ENCODE peak calls at places on chromosomes 6 and 20, in six cellular contexts. C, E, H, I, R and B are unnamed samples.

GRCh38 chr20:58523072-58523681 is 8.0 kb upstream of the APCDD1L start:
- DNase-seq in C (peak; percentile 25), R (no peak), E (peak; percentile 66), H (peak; percentile 56), I (no peak), B (no peak)

GRCh38 chr6:6591778-6592388 is 3.4 kb downstream of the LY86 start:
- DNase-seq in H (no peak), I (no peak), E (no peak), C (no peak), R (no peak), B (peak; percentile 41)

GRCh38 chr6:17714879-17715860 is 8.4 kb upstream of the NUP153 start:
- DNase-seq in C (peak; percentile 95), I (peak; percentile 89), R (no peak), E (no peak), H (no peak), B (peak; percentile 77)

GRCh38 chr6:626236-626635 is 30.7 kb downstream of the HUS1B start:
- DNase-seq in I (peak; percentile 12), H (no peak), E (no peak), R (no peak), C (peak; percentile 49), B (no peak)

GRCh38 chr20:43904778-43905177 is 9.9 kb upstream of the TOX2 start:
- DNase-seq in H (no peak), R (no peak), I (peak; percentile 38), C (no peak), E (no peak), B (no peak)

GRCh38 chr6:145801021-145801420 is 13.6 kb downstream of the FBXO30 start:
- DNase-seq in E (no peak), R (no peak), I (no peak), C (no peak), H (no peak), B (no peak)

GRCh38 chr6:41442800-41443501 is 103.2 kb upstream of the FOXP4 start:
- DNase-seq in R (peak; percentile 95), E (peak; percentile 69), C (peak; percentile 75), I (no peak), H (peak; percentile 89), B (no peak)

GRCh38 chr6:121499666-121500065 is 64.2 kb downstream of the GJA1 start:
- DNase-seq in E (no peak), R (no peak), C (no peak), H (no peak), I (no peak), B (no peak)

GRCh38 chr20:42276718-42277117 is 658.5 kb upstream of the CHD6 start:
- DNase-seq in C (no peak), E (no peak), H (peak; percentile 55), R (no peak), I (no peak), B (no peak)

GRCh38 chr6:122984393-122984792 is 11.6 kb upstream of the CLVS2 start:
- DNase-seq in R (no peak), H (no peak), C (no peak), I (no peak), E (no peak), B (peak; percentile 5)

GRCh38 chr6:156427345-156427744 is 349.8 kb upstream of the ARID1B start:
- DNase-seq in H (no peak), E (no peak), C (peak; percentile 90), I (peak; percentile 90), R (no peak), B (peak; percentile 2)

GRCh38 chr20:57083072-57083471 is 183.4 kb downstream of the BMP7 start:
- DNase-seq in C (no peak), H (no peak), R (no peak), I (no peak), E (no peak), B (no peak)

GRCh38 chr20:13012886-13013285 is 4.1 kb downstream of the SPTLC3 start:
- DNase-seq in H (peak; percentile 69), R (no peak), I (no peak), E (no peak), C (no peak), B (no peak)

GRCh38 chr20:7155282-7155681 is 387.8 kb downstream of the BMP2 start:
- DNase-seq in E (no peak), H (no peak), R (no peak), C (no peak), I (no peak), B (no peak)

GRCh38 chr6:15430947-15431405 is 185.1 kb downstream of the JARID2 start:
- DNase-seq in C (no peak), H (no peak), R (no peak), E (no peak), I (no peak), B (no peak)

GRCh38 chr6:38724343-38724742 is 9.2 kb downstream of the DNAH8 start:
- DNase-seq in H (no peak), I (peak; percentile 18), R (no peak), C (no peak), E (no peak), B (no peak)

GRCh38 chr6:14348389-14348788 is 230.8 kb downstream of the CD83 start:
- DNase-seq in R (no peak), C (no peak), I (no peak), E (no peak), H (no peak), B (no peak)

GRCh38 chr6:26240157-26240980 is 124.6 kb upstream of the BTN3A2 start:
- DNase-seq in H (peak; percentile 71), E (peak; percentile 59), I (no peak), R (peak; percentile 79), C (peak; percentile 98), B (peak; percentile 65)

GRCh38 chr6:34546551-34547321 is 9.4 kb downstream of the SPDEF start:
- DNase-seq in E (no peak), I (peak; percentile 92), C (no peak), H (no peak), R (peak; percentile 79), B (no peak)

GRCh38 chr20:57774111-57774880 is 64.5 kb upstream of the PMEPA1 start:
- DNase-seq in C (no peak), E (no peak), R (no peak), I (no peak), H (no peak), B (no peak)

GRCh38 chr20:8527998-8528397 is 395.9 kb downstream of the PLCB1 start:
- DNase-seq in R (no peak), I (peak; percentile 44), C (peak; percentile 82), E (no peak), H (no peak), B (no peak)

GRCh38 chr6:155091756-155092155 is 96.6 kb downstream of the TIAM2 start:
- DNase-seq in H (no peak), E (no peak), R (no peak), C (no peak), I (no peak), B (no peak)

GRCh38 chr20:58841539-58842264 is 9.0 kb downstream of the GNAS-AS1 start:
- DNase-seq in E (no peak), H (peak; percentile 38), R (no peak), I (no peak), C (no peak), B (no peak)

GRCh38 chr6:121876721-121877120 is 441.3 kb downstream of the GJA1 start:
- DNase-seq in C (peak; percentile 22), I (no peak), E (no peak), R (no peak), H (no peak), B (no peak)

GRCh38 chr6:158640519-158640918 is 4.0 kb downstream of the DYNLT1 start:
- DNase-seq in H (no peak), C (no peak), E (no peak), I (no peak), R (no peak), B (no peak)

GRCh38 chr6:108492131-108492766 is 68.5 kb upstream of the FOXO3 start:
- DNase-seq in I (peak; percentile 57), E (peak; percentile 39), H (peak; percentile 54), C (peak; percentile 67), R (no peak), B (peak; percentile 2)

GRCh38 chr6:41122373-41122772 is 31.8 kb downstream of the TREML1 start:
- DNase-seq in H (no peak), R (no peak), E (no peak), C (no peak), I (no peak), B (no peak)

GRCh38 chr6:1316482-1317220 is 4.8 kb downstream of the FOXQ1 start:
- DNase-seq in R (peak; percentile 80), C (no peak), E (peak; percentile 35), H (peak; percentile 78), I (peak; percentile 48), B (peak; percentile 59)

GRCh38 chr6:100452998-100453397 is 11.7 kb downstream of the SIM1 start:
- DNase-seq in E (no peak), C (no peak), I (no peak), H (no peak), R (no peak), B (no peak)

GRCh38 chr6:166275714-166276166 is 32.5 kb downstream of the PRR18 start:
- DNase-seq in R (peak; percentile 83), I (peak; percentile 52), E (peak; percentile 88), H (peak; percentile 77), C (peak; percentile 45), B (peak; percentile 37)

GRCh38 chr6:160386869-160387518 is 38.8 kb downstream of the SLC22A3 start:
- DNase-seq in C (peak; percentile 62), E (no peak), H (no peak), I (peak; percentile 78), R (no peak), B (peak; percentile 18)

DNA sequence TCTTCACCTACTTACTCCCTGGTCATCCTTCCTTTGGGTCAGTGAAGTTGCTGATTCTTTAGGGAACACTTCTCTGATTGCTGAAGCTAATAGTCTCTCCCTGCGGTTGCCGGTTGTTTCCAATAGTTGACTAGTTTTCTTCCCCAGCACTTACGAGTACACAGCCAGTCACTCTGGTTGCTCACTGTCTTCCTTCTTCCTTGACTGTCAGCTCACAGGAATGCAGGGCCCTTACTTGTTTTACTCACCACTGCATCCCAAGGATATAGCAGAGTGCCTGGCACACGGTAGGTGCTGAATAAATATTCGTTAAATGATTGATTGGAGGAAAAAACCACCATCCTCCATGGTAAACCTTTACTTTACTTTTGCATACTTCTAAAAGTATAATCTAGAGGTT is 345.0 kb downstream of the QKI start:
- DNase-seq in C (no peak), H (no peak), E (no peak), R (no peak), I (no peak), B (no peak)
- H3K9ac ChIP-seq in C (no peak overlapping the region), H (no peak overlapping the region), E (no peak overlapping the region), R (no peak overlapping the region), I (no peak overlapping the region), B (no peak overlapping the region)

GRCh38 chr20:64039293-64040160 is 3.5 kb downstream of the C20orf204 start:
- DNase-seq in C (no peak), R (no peak), I (no peak), H (no peak), E (no peak), B (no peak)
- H3K27ac ChIP-seq in C (no peak overlapping the region), R (no peak overlapping the region), I (no peak overlapping the region), H (no peak overlapping the region), E (no peak overlapping the region), B (no peak overlapping the region)

GRCh38 chr6:37679539-37680476 is 17.9 kb downstream of the MDGA1 start:
- DNase-seq in H (no peak), E (no peak), R (peak; percentile 80), C (no peak), I (no peak), B (no peak)
- H3K4me3 ChIP-seq in H (no peak overlapping the region), E (no peak overlapping the region), R (no peak overlapping the region), C (no peak overlapping the region), I (no peak overlapping the region), B (no peak overlapping the region)

DNA sequence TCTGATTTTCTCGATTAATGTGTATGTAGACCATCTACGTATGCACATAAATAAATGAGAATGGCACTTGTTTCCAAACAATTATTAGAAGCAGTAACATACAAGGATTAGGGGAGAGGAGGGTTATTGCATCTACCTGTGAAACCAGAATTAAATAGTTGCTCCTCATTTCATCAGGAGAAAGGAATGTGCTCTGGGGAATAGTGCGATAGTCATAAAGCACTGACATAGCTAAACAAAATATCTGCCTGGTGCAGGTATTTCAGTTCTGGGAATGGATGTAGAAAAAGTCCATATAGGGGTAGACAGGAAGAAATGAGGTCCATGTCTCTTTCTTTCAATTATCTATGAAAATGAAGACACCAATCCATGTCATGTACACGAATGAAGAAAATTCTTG is 1.6 kb upstream of the ID4 start:
- DNase-seq in I (peak; percentile 52), E (no peak), R (no peak), H (no peak), C (no peak), B (peak; percentile 82)
- H3K9ac ChIP-seq in I (no peak overlapping the region), E (no peak overlapping the region), R (no peak overlapping the region), H (no peak overlapping the region), C (no peak overlapping the region), B (no peak overlapping the region)